ENCODE peak calls at places on chromosome 19, in seven cellular contexts. X, T, Q, S, Y, I and O are unnamed samples.

GRCh38 chr19:10744848-10745293 is 27.0 kb downstream of the DNM2 start:
- DNase-seq in X (no peak), T (no peak), Q (no peak), S (no peak), Y (no peak), I (no peak), O (no peak)

GRCh38 chr19:49591731-49592485 is 926 bp downstream of the PRR12 start:
- DNase-seq in X (peak), T (peak), Q (peak), S (peak), Y (no peak), I (no peak), O (peak)

GRCh38 chr19:18194554-18195238 is 1.7 kb downstream of the MPV17L2 start:
- DNase-seq in X (no peak), T (no peak), Q (peak), S (no peak), Y (no peak), I (no peak), O (no peak)

GRCh38 chr19:30437869-30438268 is 65.7 kb downstream of the ZNF536 start:
- DNase-seq in X (no peak), T (no peak), Q (no peak), S (no peak), Y (no peak), I (no peak), O (no peak)

GRCh38 chr19:1690570-1691307 is 38.3 kb upstream of the TCF3 start:
- DNase-seq in X (peak), T (peak), Q (peak), S (no peak), Y (no peak), I (no peak), O (peak)

GRCh38 chr19:55447421-55448174 is 4.5 kb upstream of the SHISA7 start:
- DNase-seq in X (no peak), T (peak), Q (peak), S (peak), Y (no peak), I (no peak), O (no peak)

GRCh38 chr19:5057860-5058259 is 88.9 kb downstream of the KDM4B start:
- DNase-seq in X (no peak), T (no peak), Q (no peak), S (no peak), Y (no peak), I (no peak), O (no peak)

GRCh38 chr19:45637890-45638667 is 1.1 kb downstream of the EML2 start:
- DNase-seq in X (no peak), T (no peak), Q (peak), S (no peak), Y (no peak), I (no peak), O (no peak)

GRCh38 chr19:41098762-41099161 is 10.5 kb downstream of the CYP2A13 start:
- DNase-seq in X (no peak), T (no peak), Q (no peak), S (no peak), Y (no peak), I (no peak), O (no peak)

GRCh38 chr19:49814010-49814409 is 918 bp upstream of the FUZ start:
- DNase-seq in X (no peak), T (no peak), Q (no peak), S (no peak), Y (no peak), I (no peak), O (no peak)

GRCh38 chr19:29812881-29813275 is 1.1 kb downstream of the CCNE1 start:
- DNase-seq in X (no peak), T (no peak), Q (no peak), S (no peak), Y (no peak), I (no peak), O (no peak)

GRCh38 chr19:53813996-53814395 is 10.1 kb downstream of the NLRP12 start:
- DNase-seq in X (no peak), T (no peak), Q (no peak), S (no peak), Y (no peak), I (no peak), O (no peak)

GRCh38 chr19:29273000-29273691 is 60.2 kb upstream of the UQCRFS1 start:
- DNase-seq in X (no peak), T (no peak), Q (peak), S (no peak), Y (no peak), I (no peak), O (no peak)

GRCh38 chr19:46821512-46822359 is 28.9 kb downstream of the AP2S1 start:
- DNase-seq in X (peak), T (peak), Q (no peak), S (no peak), Y (no peak), I (no peak), O (peak)

GRCh38 chr19:40279761-40280607 is 5.2 kb downstream of the AKT2 start:
- DNase-seq in X (no peak), T (no peak), Q (no peak), S (no peak), Y (no peak), I (no peak), O (no peak)